ENCODE peak calls at places on chromosomes 2 and 18, in seven cellular contexts. One of them, this sample, is unnamed.

GRCh38 chr18:10197097-10197496 is 257.3 kb upstream of the APCDD1 start:
- DNase-seq in stimulated activated CD8-positive, alpha-beta memory T cell treated with anti-CD3 and anti-CD28 coated beads, Interleukin-12 subunit alpha, Interleukin-12 subunit beta, amount 100 ng/mL, for 1 hour: no peak
- DNase-seq in cardiac fibroblast: peak; percentile 13
- DNase-seq in activated CD8-positive, alpha-beta T cell treated with anti-CD3 and anti-CD28 coated beads, Interleukin-2, amount 10 ng/mL, durations not matched to agents 7 days and 5 days: no peak
- DNase-seq in fibroblast of the conjunctiva: no peak
- DNase-seq in T1000: no peak
- DNase-seq in activated CD4-positive, alpha-beta T cell treated with anti-CD3 and anti-CD28 coated beads for 36 hours: no peak
- DNase-seq in this sample: no peak

GRCh38 chr2:9057939-9058761 is 54.7 kb upstream of the MBOAT2 start:
- DNase-seq in activated CD8-positive, alpha-beta T cell treated with anti-CD3 and anti-CD28 coated beads, Interleukin-2, amount 10 ng/mL, durations not matched to agents 7 days and 5 days: no peak
- DNase-seq in fibroblast of the conjunctiva: peak; percentile 92
- DNase-seq in T1000: peak; percentile 25
- DNase-seq in cardiac fibroblast: peak; percentile 77
- DNase-seq in stimulated activated CD8-positive, alpha-beta memory T cell treated with anti-CD3 and anti-CD28 coated beads, Interleukin-12 subunit alpha, Interleukin-12 subunit beta, amount 100 ng/mL, for 1 hour: no peak
- DNase-seq in activated CD4-positive, alpha-beta T cell treated with anti-CD3 and anti-CD28 coated beads for 36 hours: peak; percentile 28
- DNase-seq in this sample: peak; percentile 28

GRCh38 chr2:238127165-238128060 is 11.1 kb upstream of the KLHL30 start:
- DNase-seq in cardiac fibroblast: peak; percentile 81
- DNase-seq in T1000: no peak
- DNase-seq in fibroblast of the conjunctiva: peak; percentile 58
- DNase-seq in activated CD8-positive, alpha-beta T cell treated with anti-CD3 and anti-CD28 coated beads, Interleukin-2, amount 10 ng/mL, durations not matched to agents 7 days and 5 days: peak; percentile 52
- DNase-seq in activated CD4-positive, alpha-beta T cell treated with anti-CD3 and anti-CD28 coated beads for 36 hours: peak; percentile 38
- DNase-seq in stimulated activated CD8-positive, alpha-beta memory T cell treated with anti-CD3 and anti-CD28 coated beads, Interleukin-12 subunit alpha, Interleukin-12 subunit beta, amount 100 ng/mL, for 1 hour: no peak
- DNase-seq in this sample: peak; percentile 25

GRCh38 chr18:48029296-48029986 is 99.0 kb upstream of the SMAD2 start:
- DNase-seq in cardiac fibroblast: no peak
- DNase-seq in activated CD8-positive, alpha-beta T cell treated with anti-CD3 and anti-CD28 coated beads, Interleukin-2, amount 10 ng/mL, durations not matched to agents 7 days and 5 days: no peak
- DNase-seq in T1000: no peak
- DNase-seq in fibroblast of the conjunctiva: no peak
- DNase-seq in activated CD4-positive, alpha-beta T cell treated with anti-CD3 and anti-CD28 coated beads for 36 hours: no peak
- DNase-seq in stimulated activated CD8-positive, alpha-beta memory T cell treated with anti-CD3 and anti-CD28 coated beads, Interleukin-12 subunit alpha, Interleukin-12 subunit beta, amount 100 ng/mL, for 1 hour: no peak
- DNase-seq in this sample: no peak

GRCh38 chr2:226611196-226611943 is 188.2 kb downstream of the IRS1 start:
- DNase-seq in activated CD8-positive, alpha-beta T cell treated with anti-CD3 and anti-CD28 coated beads, Interleukin-2, amount 10 ng/mL, durations not matched to agents 7 days and 5 days: no peak
- DNase-seq in activated CD4-positive, alpha-beta T cell treated with anti-CD3 and anti-CD28 coated beads for 36 hours: no peak
- DNase-seq in cardiac fibroblast: no peak
- DNase-seq in stimulated activated CD8-positive, alpha-beta memory T cell treated with anti-CD3 and anti-CD28 coated beads, Interleukin-12 subunit alpha, Interleukin-12 subunit beta, amount 100 ng/mL, for 1 hour: no peak
- DNase-seq in fibroblast of the conjunctiva: no peak
- DNase-seq in T1000: no peak
- DNase-seq in this sample: no peak

GRCh38 chr2:168577885-168578284 is 121.8 kb downstream of the CERS6 start:
- DNase-seq in T1000: no peak
- DNase-seq in activated CD4-positive, alpha-beta T cell treated with anti-CD3 and anti-CD28 coated beads for 36 hours: no peak
- DNase-seq in stimulated activated CD8-positive, alpha-beta memory T cell treated with anti-CD3 and anti-CD28 coated beads, Interleukin-12 subunit alpha, Interleukin-12 subunit beta, amount 100 ng/mL, for 1 hour: no peak
- DNase-seq in fibroblast of the conjunctiva: no peak
- DNase-seq in activated CD8-positive, alpha-beta T cell treated with anti-CD3 and anti-CD28 coated beads, Interleukin-2, amount 10 ng/mL, durations not matched to agents 7 days and 5 days: no peak
- DNase-seq in cardiac fibroblast: no peak
- DNase-seq in this sample: no peak

GRCh38 chr2:147628971-147629421 is 215.8 kb upstream of the ACVR2A start:
- DNase-seq in stimulated activated CD8-positive, alpha-beta memory T cell treated with anti-CD3 and anti-CD28 coated beads, Interleukin-12 subunit alpha, Interleukin-12 subunit beta, amount 100 ng/mL, for 1 hour: no peak
- DNase-seq in T1000: no peak
- DNase-seq in cardiac fibroblast: no peak
- DNase-seq in fibroblast of the conjunctiva: no peak
- DNase-seq in activated CD4-positive, alpha-beta T cell treated with anti-CD3 and anti-CD28 coated beads for 36 hours: no peak
- DNase-seq in activated CD8-positive, alpha-beta T cell treated with anti-CD3 and anti-CD28 coated beads, Interleukin-2, amount 10 ng/mL, durations not matched to agents 7 days and 5 days: no peak
- DNase-seq in this sample: no peak

GRCh38 chr2:27903649-27904544 is 13.4 kb downstream of the BABAM2 start:
- DNase-seq in cardiac fibroblast: peak; percentile 47
- DNase-seq in activated CD8-positive, alpha-beta T cell treated with anti-CD3 and anti-CD28 coated beads, Interleukin-2, amount 10 ng/mL, durations not matched to agents 7 days and 5 days: no peak
- DNase-seq in stimulated activated CD8-positive, alpha-beta memory T cell treated with anti-CD3 and anti-CD28 coated beads, Interleukin-12 subunit alpha, Interleukin-12 subunit beta, amount 100 ng/mL, for 1 hour: no peak
- DNase-seq in T1000: no peak
- DNase-seq in activated CD4-positive, alpha-beta T cell treated with anti-CD3 and anti-CD28 coated beads for 36 hours: peak; percentile 33
- DNase-seq in fibroblast of the conjunctiva: no peak
- DNase-seq in this sample: peak; percentile 31

GRCh38 chr2:189500456-189501160 is 59.3 kb downstream of the WDR75 start:
- DNase-seq in activated CD8-positive, alpha-beta T cell treated with anti-CD3 and anti-CD28 coated beads, Interleukin-2, amount 10 ng/mL, durations not matched to agents 7 days and 5 days: no peak
- DNase-seq in activated CD4-positive, alpha-beta T cell treated with anti-CD3 and anti-CD28 coated beads for 36 hours: no peak
- DNase-seq in fibroblast of the conjunctiva: no peak
- DNase-seq in T1000: no peak
- DNase-seq in stimulated activated CD8-positive, alpha-beta memory T cell treated with anti-CD3 and anti-CD28 coated beads, Interleukin-12 subunit alpha, Interleukin-12 subunit beta, amount 100 ng/mL, for 1 hour: no peak
- DNase-seq in cardiac fibroblast: no peak
- DNase-seq in this sample: no peak

GRCh38 chr2:9002637-9003365 is 683 bp downstream of the MBOAT2 start:
- DNase-seq in stimulated activated CD8-positive, alpha-beta memory T cell treated with anti-CD3 and anti-CD28 coated beads, Interleukin-12 subunit alpha, Interleukin-12 subunit beta, amount 100 ng/mL, for 1 hour: no peak
- DNase-seq in fibroblast of the conjunctiva: no peak
- DNase-seq in activated CD8-positive, alpha-beta T cell treated with anti-CD3 and anti-CD28 coated beads, Interleukin-2, amount 10 ng/mL, durations not matched to agents 7 days and 5 days: no peak
- DNase-seq in activated CD4-positive, alpha-beta T cell treated with anti-CD3 and anti-CD28 coated beads for 36 hours: peak; percentile 30
- DNase-seq in cardiac fibroblast: peak; percentile 14
- DNase-seq in T1000: no peak
- DNase-seq in this sample: peak; percentile 14

GRCh38 chr18:48222118-48222517 is 187.1 kb downstream of the ZBTB7C start:
- DNase-seq in stimulated activated CD8-positive, alpha-beta memory T cell treated with anti-CD3 and anti-CD28 coated beads, Interleukin-12 subunit alpha, Interleukin-12 subunit beta, amount 100 ng/mL, for 1 hour: no peak
- DNase-seq in cardiac fibroblast: peak; percentile 66
- DNase-seq in activated CD4-positive, alpha-beta T cell treated with anti-CD3 and anti-CD28 coated beads for 36 hours: peak; percentile 32
- DNase-seq in T1000: no peak
- DNase-seq in fibroblast of the conjunctiva: peak; percentile 3
- DNase-seq in activated CD8-positive, alpha-beta T cell treated with anti-CD3 and anti-CD28 coated beads, Interleukin-2, amount 10 ng/mL, durations not matched to agents 7 days and 5 days: peak; percentile 33
- DNase-seq in this sample: peak; percentile 47

GRCh38 chr2:129400825-129401224 is 578.6 kb upstream of the RAB6C start:
- DNase-seq in activated CD4-positive, alpha-beta T cell treated with anti-CD3 and anti-CD28 coated beads for 36 hours: no peak
- DNase-seq in cardiac fibroblast: no peak
- DNase-seq in activated CD8-positive, alpha-beta T cell treated with anti-CD3 and anti-CD28 coated beads, Interleukin-2, amount 10 ng/mL, durations not matched to agents 7 days and 5 days: no peak
- DNase-seq in stimulated activated CD8-positive, alpha-beta memory T cell treated with anti-CD3 and anti-CD28 coated beads, Interleukin-12 subunit alpha, Interleukin-12 subunit beta, amount 100 ng/mL, for 1 hour: no peak
- DNase-seq in T1000: no peak
- DNase-seq in fibroblast of the conjunctiva: no peak
- DNase-seq in this sample: no peak

GRCh38 chr2:216799873-216800421 is 59.9 kb downstream of the TNP1 start:
- DNase-seq in stimulated activated CD8-positive, alpha-beta memory T cell treated with anti-CD3 and anti-CD28 coated beads, Interleukin-12 subunit alpha, Interleukin-12 subunit beta, amount 100 ng/mL, for 1 hour: no peak
- DNase-seq in fibroblast of the conjunctiva: no peak
- DNase-seq in T1000: no peak
- DNase-seq in activated CD8-positive, alpha-beta T cell treated with anti-CD3 and anti-CD28 coated beads, Interleukin-2, amount 10 ng/mL, durations not matched to agents 7 days and 5 days: no peak
- DNase-seq in activated CD4-positive, alpha-beta T cell treated with anti-CD3 and anti-CD28 coated beads for 36 hours: no peak
- DNase-seq in cardiac fibroblast: no peak
- DNase-seq in this sample: no peak

GRCh38 chr18:1784113-1784512 is 787.2 kb downstream of the METTL4 start:
- DNase-seq in activated CD4-positive, alpha-beta T cell treated with anti-CD3 and anti-CD28 coated beads for 36 hours: no peak
- DNase-seq in stimulated activated CD8-positive, alpha-beta memory T cell treated with anti-CD3 and anti-CD28 coated beads, Interleukin-12 subunit alpha, Interleukin-12 subunit beta, amount 100 ng/mL, for 1 hour: no peak
- DNase-seq in fibroblast of the conjunctiva: no peak
- DNase-seq in cardiac fibroblast: no peak
- DNase-seq in activated CD8-positive, alpha-beta T cell treated with anti-CD3 and anti-CD28 coated beads, Interleukin-2, amount 10 ng/mL, durations not matched to agents 7 days and 5 days: no peak
- DNase-seq in T1000: no peak
- DNase-seq in this sample: no peak

GRCh38 chr2:208726242-208726641 is 319.6 kb downstream of the PTH2R start:
- DNase-seq in stimulated activated CD8-positive, alpha-beta memory T cell treated with anti-CD3 and anti-CD28 coated beads, Interleukin-12 subunit alpha, Interleukin-12 subunit beta, amount 100 ng/mL, for 1 hour: no peak
- DNase-seq in activated CD4-positive, alpha-beta T cell treated with anti-CD3 and anti-CD28 coated beads for 36 hours: no peak
- DNase-seq in T1000: no peak
- DNase-seq in fibroblast of the conjunctiva: no peak
- DNase-seq in cardiac fibroblast: no peak
- DNase-seq in activated CD8-positive, alpha-beta T cell treated with anti-CD3 and anti-CD28 coated beads, Interleukin-2, amount 10 ng/mL, durations not matched to agents 7 days and 5 days: no peak
- DNase-seq in this sample: no peak

GRCh38 chr18:5627756-5628511 is 84.1 kb upstream of the EPB41L3 start:
- DNase-seq in activated CD4-positive, alpha-beta T cell treated with anti-CD3 and anti-CD28 coated beads for 36 hours: no peak
- DNase-seq in activated CD8-positive, alpha-beta T cell treated with anti-CD3 and anti-CD28 coated beads, Interleukin-2, amount 10 ng/mL, durations not matched to agents 7 days and 5 days: no peak
- DNase-seq in fibroblast of the conjunctiva: no peak
- DNase-seq in cardiac fibroblast: no peak
- DNase-seq in stimulated activated CD8-positive, alpha-beta memory T cell treated with anti-CD3 and anti-CD28 coated beads, Interleukin-12 subunit alpha, Interleukin-12 subunit beta, amount 100 ng/mL, for 1 hour: no peak
- DNase-seq in T1000: no peak
- DNase-seq in this sample: no peak

GRCh38 chr2:196086517-196087368 is 18.1 kb upstream of the DNAH7 start:
- DNase-seq in cardiac fibroblast: no peak
- DNase-seq in activated CD4-positive, alpha-beta T cell treated with anti-CD3 and anti-CD28 coated beads for 36 hours: no peak
- DNase-seq in activated CD8-positive, alpha-beta T cell treated with anti-CD3 and anti-CD28 coated beads, Interleukin-2, amount 10 ng/mL, durations not matched to agents 7 days and 5 days: no peak
- DNase-seq in T1000: no peak
- DNase-seq in fibroblast of the conjunctiva: no peak
- DNase-seq in stimulated activated CD8-positive, alpha-beta memory T cell treated with anti-CD3 and anti-CD28 coated beads, Interleukin-12 subunit alpha, Interleukin-12 subunit beta, amount 100 ng/mL, for 1 hour: no peak
- DNase-seq in this sample: no peak

GRCh38 chr18:25686960-25687520 is 335.1 kb upstream of the ZNF521 start:
- DNase-seq in activated CD4-positive, alpha-beta T cell treated with anti-CD3 and anti-CD28 coated beads for 36 hours: no peak
- DNase-seq in activated CD8-positive, alpha-beta T cell treated with anti-CD3 and anti-CD28 coated beads, Interleukin-2, amount 10 ng/mL, durations not matched to agents 7 days and 5 days: no peak
- DNase-seq in fibroblast of the conjunctiva: no peak
- DNase-seq in T1000: no peak
- DNase-seq in cardiac fibroblast: no peak
- DNase-seq in stimulated activated CD8-positive, alpha-beta memory T cell treated with anti-CD3 and anti-CD28 coated beads, Interleukin-12 subunit alpha, Interleukin-12 subunit beta, amount 100 ng/mL, for 1 hour: no peak
- DNase-seq in this sample: no peak

GRCh38 chr2:207491954-207492353 is 37.8 kb upstream of the CREB1 start:
- DNase-seq in activated CD8-positive, alpha-beta T cell treated with anti-CD3 and anti-CD28 coated beads, Interleukin-2, amount 10 ng/mL, durations not matched to agents 7 days and 5 days: no peak
- DNase-seq in activated CD4-positive, alpha-beta T cell treated with anti-CD3 and anti-CD28 coated beads for 36 hours: no peak
- DNase-seq in fibroblast of the conjunctiva: no peak
- DNase-seq in T1000: no peak
- DNase-seq in stimulated activated CD8-positive, alpha-beta memory T cell treated with anti-CD3 and anti-CD28 coated beads, Interleukin-12 subunit alpha, Interleukin-12 subunit beta, amount 100 ng/mL, for 1 hour: no peak
- DNase-seq in cardiac fibroblast: no peak
- DNase-seq in this sample: no peak

GRCh38 chr2:174965992-174966789 is 39.0 kb downstream of the CHN1 start:
- DNase-seq in activated CD4-positive, alpha-beta T cell treated with anti-CD3 and anti-CD28 coated beads for 36 hours: no peak
- DNase-seq in cardiac fibroblast: peak; percentile 55
- DNase-seq in stimulated activated CD8-positive, alpha-beta memory T cell treated with anti-CD3 and anti-CD28 coated beads, Interleukin-12 subunit alpha, Interleukin-12 subunit beta, amount 100 ng/mL, for 1 hour: no peak
- DNase-seq in activated CD8-positive, alpha-beta T cell treated with anti-CD3 and anti-CD28 coated beads, Interleukin-2, amount 10 ng/mL, durations not matched to agents 7 days and 5 days: no peak
- DNase-seq in T1000: no peak
- DNase-seq in fibroblast of the conjunctiva: no peak
- DNase-seq in this sample: no peak

GRCh38 chr18:500230-500555 is 308 bp downstream of the COLEC12 start:
- DNase-seq in fibroblast of the conjunctiva: peak; percentile 33
- DNase-seq in stimulated activated CD8-positive, alpha-beta memory T cell treated with anti-CD3 and anti-CD28 coated beads, Interleukin-12 subunit alpha, Interleukin-12 subunit beta, amount 100 ng/mL, for 1 hour: no peak
- DNase-seq in cardiac fibroblast: peak; percentile 59
- DNase-seq in activated CD8-positive, alpha-beta T cell treated with anti-CD3 and anti-CD28 coated beads, Interleukin-2, amount 10 ng/mL, durations not matched to agents 7 days and 5 days: no peak
- DNase-seq in activated CD4-positive, alpha-beta T cell treated with anti-CD3 and anti-CD28 coated beads for 36 hours: no peak
- DNase-seq in T1000: no peak
- DNase-seq in this sample: no peak

GRCh38 chr2:107002735-107003134 is 116.8 kb upstream of the ST6GAL2 start:
- DNase-seq in cardiac fibroblast: peak; percentile 10
- DNase-seq in fibroblast of the conjunctiva: no peak
- DNase-seq in stimulated activated CD8-positive, alpha-beta memory T cell treated with anti-CD3 and anti-CD28 coated beads, Interleukin-12 subunit alpha, Interleukin-12 subunit beta, amount 100 ng/mL, for 1 hour: no peak
- DNase-seq in activated CD4-positive, alpha-beta T cell treated with anti-CD3 and anti-CD28 coated beads for 36 hours: no peak
- DNase-seq in T1000: no peak
- DNase-seq in activated CD8-positive, alpha-beta T cell treated with anti-CD3 and anti-CD28 coated beads, Interleukin-2, amount 10 ng/mL, durations not matched to agents 7 days and 5 days: no peak
- DNase-seq in this sample: no peak

GRCh38 chr2:172081248-172082022 is 3.9 kb upstream of the DLX1 start:
- DNase-seq in stimulated activated CD8-positive, alpha-beta memory T cell treated with anti-CD3 and anti-CD28 coated beads, Interleukin-12 subunit alpha, Interleukin-12 subunit beta, amount 100 ng/mL, for 1 hour: no peak
- DNase-seq in cardiac fibroblast: no peak
- DNase-seq in T1000: no peak
- DNase-seq in activated CD8-positive, alpha-beta T cell treated with anti-CD3 and anti-CD28 coated beads, Interleukin-2, amount 10 ng/mL, durations not matched to agents 7 days and 5 days: no peak
- DNase-seq in fibroblast of the conjunctiva: no peak
- DNase-seq in activated CD4-positive, alpha-beta T cell treated with anti-CD3 and anti-CD28 coated beads for 36 hours: no peak
- DNase-seq in this sample: no peak

GRCh38 chr2:211447545-211447944 is 891.1 kb downstream of the CPS1 start:
- DNase-seq in cardiac fibroblast: no peak
- DNase-seq in activated CD4-positive, alpha-beta T cell treated with anti-CD3 and anti-CD28 coated beads for 36 hours: no peak
- DNase-seq in activated CD8-positive, alpha-beta T cell treated with anti-CD3 and anti-CD28 coated beads, Interleukin-2, amount 10 ng/mL, durations not matched to agents 7 days and 5 days: no peak
- DNase-seq in stimulated activated CD8-positive, alpha-beta memory T cell treated with anti-CD3 and anti-CD28 coated beads, Interleukin-12 subunit alpha, Interleukin-12 subunit beta, amount 100 ng/mL, for 1 hour: no peak
- DNase-seq in fibroblast of the conjunctiva: no peak
- DNase-seq in T1000: no peak
- DNase-seq in this sample: no peak

GRCh38 chr2:105753380-105753779 is 8.7 kb downstream of the NCK2 start:
- DNase-seq in stimulated activated CD8-positive, alpha-beta memory T cell treated with anti-CD3 and anti-CD28 coated beads, Interleukin-12 subunit alpha, Interleukin-12 subunit beta, amount 100 ng/mL, for 1 hour: no peak
- DNase-seq in cardiac fibroblast: no peak
- DNase-seq in fibroblast of the conjunctiva: no peak
- DNase-seq in activated CD8-positive, alpha-beta T cell treated with anti-CD3 and anti-CD28 coated beads, Interleukin-2, amount 10 ng/mL, durations not matched to agents 7 days and 5 days: no peak
- DNase-seq in T1000: no peak
- DNase-seq in activated CD4-positive, alpha-beta T cell treated with anti-CD3 and anti-CD28 coated beads for 36 hours: no peak
- DNase-seq in this sample: no peak

GRCh38 chr2:160970052-160970846 is 190.0 kb upstream of the TANK start:
- DNase-seq in cardiac fibroblast: peak; percentile 93
- DNase-seq in activated CD8-positive, alpha-beta T cell treated with anti-CD3 and anti-CD28 coated beads, Interleukin-2, amount 10 ng/mL, durations not matched to agents 7 days and 5 days: no peak
- DNase-seq in T1000: peak; percentile 3
- DNase-seq in stimulated activated CD8-positive, alpha-beta memory T cell treated with anti-CD3 and anti-CD28 coated beads, Interleukin-12 subunit alpha, Interleukin-12 subunit beta, amount 100 ng/mL, for 1 hour: no peak
- DNase-seq in activated CD4-positive, alpha-beta T cell treated with anti-CD3 and anti-CD28 coated beads for 36 hours: peak; percentile 20
- DNase-seq in fibroblast of the conjunctiva: peak; percentile 82
- DNase-seq in this sample: no peak

GRCh38 chr2:159497256-159497655 is 119.1 kb downstream of the BAZ2B start:
- DNase-seq in stimulated activated CD8-positive, alpha-beta memory T cell treated with anti-CD3 and anti-CD28 coated beads, Interleukin-12 subunit alpha, Interleukin-12 subunit beta, amount 100 ng/mL, for 1 hour: no peak
- DNase-seq in activated CD4-positive, alpha-beta T cell treated with anti-CD3 and anti-CD28 coated beads for 36 hours: no peak
- DNase-seq in cardiac fibroblast: peak; percentile 88
- DNase-seq in activated CD8-positive, alpha-beta T cell treated with anti-CD3 and anti-CD28 coated beads, Interleukin-2, amount 10 ng/mL, durations not matched to agents 7 days and 5 days: no peak
- DNase-seq in T1000: peak; percentile 9
- DNase-seq in fibroblast of the conjunctiva: peak; percentile 48
- DNase-seq in this sample: no peak

GRCh38 chr18:3425450-3425849 is 24.5 kb upstream of the TGIF1 start:
- DNase-seq in activated CD4-positive, alpha-beta T cell treated with anti-CD3 and anti-CD28 coated beads for 36 hours: no peak
- DNase-seq in fibroblast of the conjunctiva: no peak
- DNase-seq in stimulated activated CD8-positive, alpha-beta memory T cell treated with anti-CD3 and anti-CD28 coated beads, Interleukin-12 subunit alpha, Interleukin-12 subunit beta, amount 100 ng/mL, for 1 hour: no peak
- DNase-seq in T1000: no peak
- DNase-seq in activated CD8-positive, alpha-beta T cell treated with anti-CD3 and anti-CD28 coated beads, Interleukin-2, amount 10 ng/mL, durations not matched to agents 7 days and 5 days: no peak
- DNase-seq in cardiac fibroblast: no peak
- DNase-seq in this sample: no peak

This sample was measured in activated CD4-positive, alpha-beta memory T cell treated with anti-CD3 and anti-CD28 coated beads for 36 hours.